ENCODE peak calls at places on chromosomes 3 and 15, in five cellular contexts. U, T, K, J and Z are unnamed samples. For H3K27me3, the result is how much of the 10 kb centered on the place peaks cover.

GRCh38 chr15:88646951-88647350 is 8.1 kb downstream of the ISG20 start:
- DNase-seq in U (no peak), T (peak), K (no peak), J (no peak), Z (no peak)

GRCh38 chr15:84715442-84716035 is 400 bp downstream of the SEC11A start:
- DNase-seq in U (peak), T (peak), K (peak), J (peak), Z (no peak)

GRCh38 chr3:146314871-146315270 is 64.0 kb upstream of the PLSCR4 start:
- DNase-seq in U (no peak), T (no peak), K (no peak), J (no peak), Z (no peak)

GRCh38 chr3:74883690-74884089 is 269.2 kb upstream of the CNTN3 start:
- DNase-seq in U (no peak), T (no peak), K (no peak), J (peak), Z (no peak)

GRCh38 chr15:58748787-58749531 is 548 bp downstream of the ADAM10 start:
- DNase-seq in U (peak), T (peak), K (peak), J (peak), Z (peak)

GRCh38 chr3:125192190-125193035 is 20.1 kb downstream of the SLC12A8 start:
- DNase-seq in U (no peak), T (no peak), K (no peak), J (peak), Z (no peak)

GRCh38 chr3:105676621-105677300 is 192.1 kb downstream of the CBLB start:
- DNase-seq in U (no peak), T (no peak), K (no peak), J (no peak), Z (no peak)

GRCh38 chr3:16290007-16290826 is 25.2 kb downstream of the OXNAD1 start:
- DNase-seq in U (peak), T (peak), K (peak), J (peak), Z (no peak)

GRCh38 chr3:170049146-170050000 is 11.6 kb downstream of the GPR160 start:
- DNase-seq in U (no peak), T (peak), K (peak), J (no peak), Z (peak)

GRCh38 chr3:117788086-117788485 is 1078.5 kb downstream of the TUSC7 start:
- DNase-seq in U (no peak), T (peak), K (no peak), J (no peak), Z (no peak)

GRCh38 chr15:25391971-25392733 is 46.7 kb downstream of the UBE3A start:
- DNase-seq in U (no peak), T (no peak), K (no peak), J (no peak), Z (no peak)

GRCh38 chr3:146233487-146233886 is 17.4 kb downstream of the PLSCR4 start:
- DNase-seq in U (no peak), T (no peak), K (no peak), J (no peak), Z (no peak)

GRCh38 chr3:155744091-155744625 is 713 bp downstream of the PLCH1 start:
- DNase-seq in U (peak), T (peak), K (peak), J (peak), Z (peak)

GRCh38 chr15:70505971-70506887 is 257.1 kb downstream of the UACA start:
- DNase-seq in U (no peak), T (no peak), K (no peak), J (no peak), Z (no peak)

GRCh38 chr3:114552527-114552812 is 258.6 kb downstream of the TIGIT start:
- DNase-seq in U (no peak), T (no peak), K (no peak), J (peak), Z (no peak)

GRCh38 chr3:134652409-134652831 is 1.6 kb upstream of the KY start:
- DNase-seq in U (no peak), T (peak), K (no peak), J (no peak), Z (no peak)

GRCh38 chr15:68846851-68847439 is 26.2 kb upstream of the ANP32A start:
- DNase-seq in U (no peak), T (no peak), K (no peak), J (no peak), Z (no peak)

GRCh38 chr3:157566596-157566995 is 63.4 kb upstream of the VEPH1 start:
- DNase-seq in U (no peak), T (no peak), K (no peak), J (no peak), Z (no peak)

GRCh38 chr3:188554404-188554803 is 400.4 kb downstream of the LPP start:
- DNase-seq in U (no peak), T (no peak), K (no peak), J (no peak), Z (no peak)

GRCh38 chr3:87462228-87462627 is 185.8 kb upstream of the POU1F1 start:
- DNase-seq in U (no peak), T (no peak), K (no peak), J (no peak), Z (no peak)

GRCh38 chr3:39177708-39178332 is 14.6 kb downstream of the XIRP1 start:
- DNase-seq in U (peak), T (peak), K (peak), J (peak), Z (peak)

GRCh38 chr15:80878242-80878866 is 99.2 kb downstream of the CEMIP start:
- DNase-seq in U (no peak), T (no peak), K (no peak), J (no peak), Z (no peak)

GRCh38 chr3:146166450-146167222 is 5.7 kb upstream of the PLOD2 start:
- DNase-seq in U (no peak), T (no peak), K (no peak), J (peak), Z (no peak)

GRCh38 chr3:28476194-28476593 is 127.6 kb upstream of the AZI2 start:
- DNase-seq in U (no peak), T (no peak), K (no peak), J (peak), Z (no peak)

GRCh38 chr3:173739716-173740115 is 342.2 kb downstream of the NLGN1 start:
- DNase-seq in U (no peak), T (no peak), K (no peak), J (no peak), Z (no peak)

GRCh38 chr3:71310595-71311319 is 272.8 kb downstream of the FOXP1 start:
- DNase-seq in U (no peak), T (no peak), K (no peak), J (no peak), Z (peak)

GRCh38 chr15:74336061-74337005 is 31.1 kb downstream of the CYP11A1 start:
- DNase-seq in U (no peak), T (no peak), K (no peak), J (no peak), Z (no peak)

GRCh38 chr3:119731545-119732343 is 28.9 kb downstream of the CFAP91 start:
- DNase-seq in U (no peak), T (no peak), K (no peak), J (no peak), Z (no peak)

GRCh38 chr3:36868614-36869436 is 76.0 kb downstream of the TRANK1 start:
- DNase-seq in U (peak), T (peak), K (peak), J (peak), Z (no peak)

GRCh38 chr3:134427400-134428111 is 53.3 kb upstream of the AMOTL2 start:
- DNase-seq in U (no peak), T (no peak), K (peak), J (peak), Z (peak)

GRCh38 chr3:185151959-185152432 is 864 bp downstream of the C3orf70 start:
- DNase-seq in U (no peak), T (no peak), K (no peak), J (no peak), Z (no peak)

GRCh38 chr3:178308696-178309278 is 227.4 kb upstream of the KCNMB2 start:
- DNase-seq in U (no peak), T (no peak), K (no peak), J (no peak), Z (no peak)

GRCh38 chr3:47378869-47379268 is 2.0 kb upstream of the PTPN23 start:
- DNase-seq in U (no peak), T (no peak), K (no peak), J (no peak), Z (no peak)
- H3K4me3 ChIP-seq in U (no peak), T (no peak), K (peak), J (no peak), Z (no peak)

GRCh38 chr3:13274874-13275332 is 145.2 kb downstream of the NUP210 start:
- DNase-seq in U (no peak), T (no peak), K (no peak), J (no peak), Z (no peak)

GRCh38 chr3:13277130-13277783 is 142.9 kb downstream of the NUP210 start:
- DNase-seq in U (no peak), T (no peak), K (no peak), J (no peak), Z (peak)

GRCh38 chr3:13275376-13276005 is 144.6 kb downstream of the NUP210 start:
- DNase-seq in U (no peak), T (no peak), K (no peak), J (no peak), Z (no peak)

GRCh38 chr3:13277860-13278531 is 142.1 kb downstream of the NUP210 start:
- DNase-seq in U (no peak), T (no peak), K (peak), J (no peak), Z (no peak)

GRCh38 chr3:13276438-13277129 is 143.5 kb downstream of the NUP210 start:
- DNase-seq in U (no peak), T (no peak), K (no peak), J (no peak), Z (peak)
- H3K27me3 ChIP-seq in U (under half), T (under half), K (under half), J (under half), Z (under half)

GRCh38 chr3:15221574-15222217 is 15.7 kb downstream of the CAPN7 start:
- DNase-seq in U (no peak), T (no peak), K (no peak), J (no peak), Z (no peak)
- H3K27ac ChIP-seq in U (no peak), T (no peak), K (no peak), J (no peak), Z (no peak)

GRCh38 chr3:85159376-85159775 is 200.6 kb downstream of the CADM2 start:
- DNase-seq in U (no peak), T (no peak), K (no peak), J (peak), Z (no peak)
- H3K4me3 ChIP-seq in U (no peak), T (no peak), K (no peak), J (no peak), Z (no peak)

GRCh38 chr3:193903976-193904375 is 232.0 kb upstream of the HES1 start:
- DNase-seq in U (no peak), T (no peak), K (no peak), J (no peak), Z (no peak)
- H3K27me3 ChIP-seq in U (under half), T (under half), K (under half), J (under half), Z (under half)